ENCODE peak calls at places on chromosomes 4 and X, in six cellular contexts. Y, K, N, L, T and O are unnamed samples.

GRCh38 chr4:38889143-38889542 is 21.5 kb downstream of the FAM114A1 start:
- DNase-seq in L (peak; percentile 84), K (peak; percentile 89), N (peak; percentile 69), T (peak; percentile 89), Y (no peak), O (peak; percentile 73)

GRCh38 chr4:129092636-129093172 is 635 bp downstream of the SCLT1 start:
- DNase-seq in K (peak; percentile 47), T (no peak), L (peak; percentile 35), N (no peak), Y (no peak), O (no peak)

GRCh38 chrX:68059469-68059868 is 373.8 kb downstream of the OPHN1 start:
- DNase-seq in N (no peak), L (no peak), K (no peak), T (no peak), Y (no peak), O (no peak)

GRCh38 chr4:77465271-77465670 is 140.3 kb upstream of the CXCL13 start:
- DNase-seq in N (no peak), T (no peak), L (peak; percentile 18), K (peak; percentile 12), Y (no peak), O (no peak)

GRCh38 chrX:41491267-41492004 is 44.3 kb downstream of the NYX start:
- DNase-seq in K (peak; percentile 89), L (peak; percentile 84), N (no peak), T (peak; percentile 34), Y (no peak), O (no peak)

GRCh38 chrX:136597954-136598353 is 50.0 kb upstream of the CD40LG start:
- DNase-seq in K (no peak), Y (no peak), L (no peak), N (no peak), T (no peak), O (no peak)

GRCh38 chr4:98710831-98711230 is 52.4 kb upstream of the TSPAN5 start:
- DNase-seq in T (no peak), K (peak; percentile 48), L (no peak), Y (no peak), N (no peak), O (no peak)

GRCh38 chr4:100827756-100828155 is 309.9 kb upstream of the EMCN start:
- DNase-seq in N (no peak), L (no peak), T (no peak), K (no peak), Y (no peak), O (no peak)